ENCODE peak calls at places on chromosomes 7 and 10, in six cellular contexts. O is H9, U is adrenal gland, B is GM23248, G is A549, E is cardiac muscle cell. P is an unnamed sample.

GRCh38 chr10:62250594-62251198 is 17.9 kb downstream of the RTKN2 start:
- DNase-seq in U (no peak), G (peak), B (peak), E (no peak), O (no peak), P (peak)

GRCh38 chr10:67127441-67127840 is 201.6 kb downstream of the LRRTM3 start:
- DNase-seq in B (no peak), G (no peak), E (no peak), U (no peak), O (no peak), P (no peak)

GRCh38 chr10:11165591-11166543 is 148.2 kb downstream of the CELF2 start:
- DNase-seq in G (no peak), O (peak), E (peak), B (peak), U (peak), P (peak)

GRCh38 chr10:61900829-61901783 is at the start of gene ARID5B:
- DNase-seq in B (peak), E (peak), G (peak), O (peak), U (peak), P (peak)

GRCh38 chr7:31710171-31710570 is 23.2 kb downstream of the PPP1R17 start:
- DNase-seq in B (no peak), O (peak), U (no peak), G (no peak), E (no peak), P (no peak)

GRCh38 chr7:137946015-137946414 is 55.9 kb downstream of the CREB3L2 start:
- DNase-seq in U (no peak), G (no peak), B (no peak), E (no peak), O (no peak), P (no peak)

GRCh38 chr10:14116837-14117236 is 213.9 kb downstream of the FRMD4A start:
- DNase-seq in B (no peak), U (no peak), G (no peak), O (no peak), E (no peak), P (no peak)

GRCh38 chr7:131948434-131949053 is 392.1 kb upstream of the PODXL start:
- DNase-seq in E (no peak), G (peak), U (no peak), B (peak), O (peak), P (peak)

GRCh38 chr7:155753446-155753965 is 58.8 kb downstream of the SHH start:
- DNase-seq in G (no peak), B (no peak), U (no peak), O (no peak), E (no peak), P (no peak)

GRCh38 chr7:37531225-37531624 is 82.6 kb upstream of the ELMO1 start:
- DNase-seq in U (no peak), E (no peak), B (no peak), G (no peak), O (no peak), P (no peak)

GRCh38 chr7:73597978-73598782 is 19.8 kb upstream of the TBL2 start:
- DNase-seq in E (no peak), O (no peak), U (no peak), G (no peak), B (no peak), P (no peak)

GRCh38 chr7:106793015-106793651 is 71.9 kb upstream of the PIK3CG start:
- DNase-seq in U (no peak), B (peak), G (peak), E (peak), O (no peak), P (peak)

GRCh38 chr10:30422296-30422695 is 11.7 kb upstream of the MAP3K8 start:
- DNase-seq in B (no peak), U (no peak), O (no peak), G (no peak), E (no peak), P (no peak)

GRCh38 chr10:28207799-28208198 is 95.1 kb downstream of the MPP7 start:
- DNase-seq in E (no peak), G (no peak), B (no peak), O (no peak), U (no peak), P (no peak)

GRCh38 chr10:28214185-28214584 is 88.7 kb downstream of the MPP7 start:
- DNase-seq in G (no peak), O (no peak), B (no peak), E (no peak), U (no peak), P (no peak)

GRCh38 chr10:28215930-28216329 is 86.9 kb downstream of the MPP7 start:
- DNase-seq in B (no peak), E (no peak), U (no peak), G (no peak), O (no peak), P (no peak)

DNA sequence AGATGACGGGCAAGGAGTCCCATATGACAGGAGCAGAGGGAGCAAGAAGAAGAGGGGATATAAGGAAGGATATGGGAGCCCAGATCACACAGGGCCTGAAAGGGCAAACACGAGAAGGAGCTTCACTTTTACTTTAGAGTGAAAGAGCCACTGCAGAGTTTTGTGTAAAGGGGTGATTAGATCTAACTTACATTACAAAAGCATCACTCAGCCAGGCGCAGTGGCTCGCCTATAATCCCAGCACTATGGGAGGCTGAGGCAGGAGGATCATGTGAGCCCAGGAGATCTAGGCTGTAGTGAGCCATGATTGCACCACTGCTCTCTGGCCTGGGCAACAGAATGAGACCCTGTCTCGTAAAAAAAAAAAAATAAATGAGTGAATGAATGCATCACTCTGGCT is 91.1 kb downstream of the MPP7 start:
- DNase-seq in O (peak), E (no peak), B (no peak), G (no peak), U (no peak), P (no peak)
- H3K27ac ChIP-seq in O (no peak), E (no peak), B (no peak), G (no peak), U (no peak), P (no peak)

GRCh38 chr10:120632936-120633335 is 175.9 kb downstream of the PLPP4 start:
- DNase-seq in O (no peak), B (no peak), U (no peak), E (no peak), G (no peak), P (no peak)
- H3K27ac ChIP-seq in O (no peak), B (no peak), U (no peak), E (no peak), G (no peak), P (no peak)

DNA sequence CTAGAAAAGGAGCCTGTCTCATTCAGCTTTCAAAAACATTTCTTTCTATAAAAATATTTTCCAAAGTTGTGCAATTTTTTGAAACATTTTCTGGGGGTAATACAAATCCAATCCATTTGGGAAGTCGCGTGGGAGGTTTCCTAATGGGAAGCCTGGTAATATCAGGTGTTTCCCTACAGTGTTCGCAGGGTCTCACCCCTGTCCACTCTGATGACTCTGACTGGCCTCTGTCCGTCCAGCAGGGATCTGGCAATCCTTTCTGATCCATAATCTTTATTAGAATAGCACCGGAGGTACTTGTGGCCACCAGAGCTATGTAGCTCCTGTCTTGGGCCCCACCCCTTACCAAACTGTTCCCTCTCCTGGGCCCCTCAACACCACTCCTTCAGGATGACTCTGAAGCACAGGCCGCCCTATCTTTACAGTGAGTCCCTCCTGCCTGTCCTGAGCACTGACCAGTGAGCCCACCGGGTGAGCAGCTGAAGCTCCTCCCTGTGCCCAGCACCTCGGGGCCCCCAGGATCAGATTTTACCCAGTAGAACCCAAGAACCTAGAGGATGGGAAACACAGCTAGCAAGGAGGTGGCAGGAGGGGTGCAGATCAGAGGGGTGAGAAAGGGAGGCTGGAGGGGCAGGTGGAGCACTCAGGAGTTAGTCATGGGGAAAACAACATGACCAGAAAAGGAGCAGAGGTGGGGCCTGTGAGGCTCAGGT is 84.8 kb downstream of the PTPRE start:
- DNase-seq in G (no peak), B (peak), E (no peak), U (no peak), O (no peak), P (no peak)
- H3K27ac ChIP-seq in G (peak), B (peak), E (no peak), U (no peak), O (no peak), P (peak)

GRCh38 chr10:103966671-103967432 is at the start of gene SLK:
- DNase-seq in O (peak), B (peak), G (peak), U (peak), E (peak), P (peak)

GRCh38 chr10:103969436-103969835 is 2.5 kb downstream of the SLK start:
- DNase-seq in U (no peak), E (no peak), O (no peak), B (peak), G (no peak), P (no peak)

GRCh38 chr10:103968441-103969391 is 1.8 kb downstream of the SLK start:
- DNase-seq in E (no peak), U (no peak), B (peak), G (no peak), O (no peak), P (no peak)

GRCh38 chr10:103967433-103968142 is 648 bp downstream of the SLK start:
- DNase-seq in G (peak), O (no peak), U (no peak), E (peak), B (peak), P (peak)

GRCh38 chr10:103969857-103970627 is 3.1 kb downstream of the SLK start:
- DNase-seq in O (no peak), E (no peak), U (no peak), B (peak), G (no peak), P (no peak)
- H3K27ac ChIP-seq in O (no peak), E (no peak), U (peak), B (peak), G (peak), P (no peak)

DNA sequence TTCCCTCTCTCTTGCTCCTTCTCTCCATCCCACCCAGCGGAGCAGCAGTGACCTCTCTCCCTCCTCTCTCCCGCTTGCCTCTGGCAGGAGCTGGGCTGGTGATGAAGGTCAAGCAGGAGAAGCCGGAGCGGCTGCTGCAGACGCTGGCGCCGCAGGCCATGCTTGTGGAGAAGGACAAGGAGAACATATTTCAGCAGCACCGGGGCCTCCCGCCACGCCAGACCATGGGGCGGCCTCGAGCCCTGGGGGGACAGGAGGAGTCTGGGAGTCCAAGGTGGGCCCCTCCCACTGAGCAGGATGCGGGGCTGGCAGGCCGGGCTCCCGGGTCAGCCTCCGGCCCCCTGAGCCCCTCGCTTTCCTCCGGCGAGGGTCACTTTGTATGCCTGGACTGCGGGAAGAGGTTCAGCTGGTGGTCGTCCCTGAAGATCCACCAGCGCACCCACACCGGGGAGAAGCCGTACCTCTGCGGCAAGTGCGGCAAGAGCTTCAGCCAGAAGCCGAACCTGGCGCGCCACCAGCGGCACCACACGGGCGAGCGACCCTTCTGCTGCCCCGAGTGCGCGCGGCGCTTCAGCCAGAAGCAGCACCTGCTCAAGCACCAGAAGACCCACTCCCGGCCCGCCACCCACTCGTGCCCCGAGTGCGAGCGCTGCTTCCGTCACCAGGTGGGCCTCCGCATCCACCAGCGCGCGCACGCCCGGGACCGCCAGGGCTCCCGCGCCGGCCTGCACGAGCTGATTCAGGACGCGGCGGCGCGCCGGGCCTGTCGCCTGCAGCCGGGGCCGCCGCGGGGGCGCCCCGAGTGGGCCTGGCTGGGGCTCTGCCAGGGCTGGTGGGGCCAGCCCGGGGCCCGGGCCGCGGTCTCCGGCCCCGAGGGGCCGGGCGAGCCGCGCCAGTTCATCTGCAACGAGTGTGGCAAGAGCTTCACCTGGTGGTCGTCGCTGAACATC is 17.6 kb downstream of the ZNF775 start:
- DNase-seq in B (no peak), E (no peak), U (no peak), G (no peak), O (no peak), P (no peak)
- H3K27ac ChIP-seq in B (no peak), E (no peak), U (no peak), G (no peak), O (no peak), P (no peak)

GRCh38 chr10:31759816-31760626 is 168.6 kb downstream of the ARHGAP12 start:
- DNase-seq in B (peak), G (peak), U (peak), O (peak), E (peak), P (peak)

GRCh38 chr10:31762306-31762705 is 166.3 kb downstream of the ARHGAP12 start:
- DNase-seq in E (no peak), O (no peak), B (no peak), U (no peak), G (no peak), P (no peak)

GRCh38 chr10:31760674-31761081 is 168.0 kb downstream of the ARHGAP12 start:
- DNase-seq in B (peak), O (no peak), U (no peak), G (no peak), E (no peak), P (peak)

GRCh38 chr10:31759124-31759798 is 169.4 kb downstream of the ARHGAP12 start:
- DNase-seq in O (peak), G (peak), E (peak), U (peak), B (peak), P (peak)

DNA sequence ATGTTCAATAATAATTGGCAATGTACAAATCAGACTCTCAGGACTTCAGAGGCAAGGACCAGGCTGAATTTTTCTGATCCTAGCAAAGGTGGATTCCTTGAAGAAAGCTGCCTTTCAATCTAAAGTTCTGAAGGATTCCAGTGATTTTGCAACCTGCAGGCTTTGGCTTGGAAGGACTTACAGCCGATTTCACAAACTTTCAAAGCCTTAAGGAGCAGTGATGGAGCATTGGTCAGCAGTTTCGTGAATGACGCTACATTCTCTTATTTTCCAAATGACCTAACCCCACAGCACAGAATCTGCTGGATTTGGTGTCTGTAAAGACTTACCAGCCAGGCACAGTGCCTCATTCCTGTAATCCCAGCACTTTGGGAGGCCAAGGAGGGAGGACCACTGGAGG is 167.5 kb downstream of the ARHGAP12 start:
- DNase-seq in U (no peak), O (no peak), B (peak), G (no peak), E (no peak), P (peak)
- H3K27ac ChIP-seq in U (peak), O (no peak), B (peak), G (no peak), E (no peak), P (peak)

DNA sequence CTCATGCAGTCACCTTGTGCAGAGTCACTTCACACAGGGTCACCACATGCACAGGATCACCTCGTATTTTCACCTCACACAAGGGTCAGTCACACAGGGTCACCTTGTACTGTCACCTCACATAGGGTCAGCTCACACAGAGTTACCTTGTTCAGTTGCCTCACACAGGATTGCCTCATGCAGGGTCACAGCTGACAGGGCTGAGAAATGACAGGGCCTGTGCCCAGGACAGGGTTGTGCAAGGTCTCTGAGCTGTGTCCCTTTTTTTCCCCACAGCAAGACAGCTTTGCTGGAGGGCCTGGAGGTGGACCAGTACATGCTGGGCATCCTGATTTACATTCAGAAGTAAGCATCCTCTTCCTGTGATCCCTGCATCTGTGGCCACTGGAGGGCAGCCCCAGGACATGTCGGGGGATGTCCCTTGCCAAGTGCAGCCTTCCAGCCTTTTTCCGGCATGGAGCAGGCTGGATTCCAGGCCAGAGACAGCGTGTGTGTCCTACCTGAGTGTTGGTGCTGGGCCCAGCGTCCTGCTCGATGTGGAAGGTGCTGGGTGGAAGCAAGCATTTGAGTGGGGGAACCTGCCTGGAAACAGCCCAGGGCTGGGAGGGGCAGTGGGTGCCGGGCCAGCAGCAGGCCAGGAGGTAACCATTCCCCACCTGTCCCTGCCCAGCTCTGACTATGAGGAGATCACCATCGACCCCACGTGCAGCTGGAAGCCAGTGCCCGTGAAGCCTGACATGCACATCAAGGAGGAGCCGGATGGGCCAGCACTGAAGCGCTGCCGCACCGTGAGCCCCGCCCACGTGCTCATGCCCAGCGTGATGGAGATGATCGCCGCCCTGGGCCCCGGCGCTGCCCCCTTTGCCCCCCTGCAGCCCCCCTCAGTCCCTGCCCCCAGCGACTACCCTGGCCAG is 16.3 kb downstream of the ZMIZ2 start:
- DNase-seq in B (no peak), U (no peak), O (no peak), E (no peak), G (peak), P (no peak)
- H3K27ac ChIP-seq in B (no peak), U (no peak), O (no peak), E (no peak), G (no peak), P (no peak)

GRCh38 chr7:24755541-24756416 is 1.5 kb downstream of the GSDME start:
- DNase-seq in G (no peak), U (no peak), B (peak), O (no peak), E (no peak), P (peak)
- H3K27ac ChIP-seq in G (peak), U (no peak), B (peak), O (no peak), E (no peak), P (peak)

DNA sequence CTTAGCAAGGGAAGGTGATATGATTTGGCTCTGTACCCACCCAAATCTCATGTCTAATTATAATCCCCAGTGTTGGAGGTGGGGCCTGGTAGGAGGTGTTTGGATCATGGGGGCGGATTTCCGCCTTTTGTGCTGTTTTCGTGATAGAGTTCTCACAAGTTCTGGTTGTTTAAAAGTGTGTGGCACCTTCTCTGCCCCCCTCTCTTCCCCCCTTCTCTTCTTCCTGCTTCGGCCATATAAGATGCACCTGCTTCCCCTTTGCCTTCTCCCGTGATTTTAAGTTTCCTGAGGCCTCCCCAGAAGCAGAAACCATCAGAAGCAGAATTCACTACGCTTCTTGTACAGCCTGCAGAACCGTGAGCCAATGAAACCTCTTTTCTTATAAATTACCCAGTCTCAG is 21.1 kb downstream of the BTRC start:
- DNase-seq in B (no peak), E (no peak), U (no peak), O (no peak), G (no peak), P (no peak)
- H3K27ac ChIP-seq in B (no peak), E (no peak), U (no peak), O (no peak), G (no peak), P (no peak)

GRCh38 chr10:123554656-123555055 is 111.5 kb upstream of the GPR26 start:
- DNase-seq in B (no peak), O (no peak), E (no peak), G (no peak), U (no peak), P (no peak)
- H3K27ac ChIP-seq in B (no peak), O (no peak), E (no peak), G (no peak), U (no peak), P (no peak)

P was measured in hepatocyte.